ENCODE peak calls at places on chromosomes 16 and 17, in five cellular contexts. H is heart left ventricle, Z is stomach, V is IMR-90, Q is adrenal gland. X is an unnamed sample. For H3K4me1 and H3K9me3, the result is how much of the 10 kb centered on the place peaks cover.

GRCh38 chr17:7538050-7538449 is 10.8 kb upstream of the TNFSF12 start:
- DNase-seq in H (no peak), Z (no peak), V (no peak), Q (no peak), X (no peak)

GRCh38 chr17:50079334-50080095 is 15.6 kb upstream of the PDK2 start:
- DNase-seq in H (no peak), Z (peak), V (no peak), Q (peak), X (peak)

GRCh38 chr17:64615025-64615677 is 47.0 kb downstream of the SMURF2 start:
- DNase-seq in H (no peak), Z (no peak), V (peak), Q (no peak), X (no peak)

GRCh38 chr16:54397190-54397835 is 110.7 kb upstream of the IRX3 start:
- DNase-seq in H (no peak), Z (no peak), V (no peak), Q (no peak), X (no peak)

GRCh38 chr16:19883296-19883951 is 1.2 kb downstream of the GPRC5B start:
- DNase-seq in H (peak), Z (peak), V (peak), Q (peak), X (no peak)

GRCh38 chr16:66342294-66342900 is 24.1 kb upstream of the CDH5 start:
- DNase-seq in H (no peak), Z (no peak), V (no peak), Q (no peak), X (peak)

GRCh38 chr16:64478258-64478906 is 643.5 kb downstream of the CDH11 start:
- DNase-seq in H (no peak), Z (no peak), V (peak), Q (no peak), X (no peak)

GRCh38 chr17:15659663-15660062 is 24.4 kb downstream of the TRIM16 start:
- DNase-seq in H (peak), Z (peak), V (no peak), Q (peak), X (no peak)

GRCh38 chr17:48100591-48101011 is 677 bp downstream of the CBX1 start:
- DNase-seq in H (peak), Z (peak), V (peak), Q (peak), X (no peak)

GRCh38 chr17:30229012-30229411 is 6.5 kb downstream of the SLC6A4 start:
- DNase-seq in H (no peak), Z (no peak), V (no peak), Q (no peak), X (peak)

GRCh38 chr16:81806696-81807095 is 27.6 kb downstream of the PLCG2 start:
- DNase-seq in H (no peak), Z (no peak), V (no peak), Q (no peak), X (no peak)

GRCh38 chr16:89453662-89454321 is 36.6 kb downstream of the ANKRD11 start:
- DNase-seq in H (peak), Z (peak), V (no peak), Q (peak), X (no peak)
- H3K4me1 ChIP-seq in H (half or more), Z (half or more), V (under half), Q (under half), X (under half)

GRCh38 chr16:56518435-56518834 is 1.4 kb downstream of the BBS2 start:
- DNase-seq in H (no peak), Z (no peak), V (no peak), Q (peak), X (no peak)

GRCh38 chr16:56517206-56517605 is 2.6 kb downstream of the BBS2 start:
- DNase-seq in H (no peak), Z (no peak), V (no peak), Q (no peak), X (no peak)

GRCh38 chr16:56515665-56516064 is 4.2 kb downstream of the BBS2 start:
- DNase-seq in H (no peak), Z (no peak), V (no peak), Q (peak), X (no peak)

GRCh38 chr16:56520251-56520577 is 390 bp upstream of the BBS2 start:
- DNase-seq in H (no peak), Z (no peak), V (no peak), Q (no peak), X (no peak)

GRCh38 chr16:56519459-56520250 is at the start of gene BBS2:
- DNase-seq in H (peak), Z (peak), V (peak), Q (peak), X (peak)
- TF ChIP-seq POLR2A in H (peak), Z (no peak), V (no peak), Q (peak), X (no peak)

GRCh38 chr16:88287219-88287618 is 95.5 kb upstream of the ZNF469 start:
- DNase-seq in H (no peak), Z (no peak), V (no peak), Q (no peak), X (no peak)

GRCh38 chr16:88289549-88290344 is 93.0 kb upstream of the ZNF469 start:
- DNase-seq in H (no peak), Z (no peak), V (no peak), Q (no peak), X (peak)

GRCh38 chr16:88288303-88288702 is 94.5 kb upstream of the ZNF469 start:
- DNase-seq in H (no peak), Z (no peak), V (no peak), Q (no peak), X (no peak)

GRCh38 chr16:88290850-88291830 is 91.6 kb upstream of the ZNF469 start:
- DNase-seq in H (no peak), Z (no peak), V (no peak), Q (no peak), X (peak)

GRCh38 chr16:88289001-88289400 is 93.8 kb upstream of the ZNF469 start:
- DNase-seq in H (no peak), Z (no peak), V (no peak), Q (no peak), X (no peak)
- H3K9me3 ChIP-seq in H (under half), Z (under half), V (under half), Q (under half), X (under half)

GRCh38 chr16:88392616-88393015 is 9.9 kb downstream of the ZNF469 start:
- DNase-seq in H (no peak), Z (no peak), V (no peak), Q (no peak), X (no peak)
- H3K4me1 ChIP-seq in H (under half), Z (under half), V (under half), Q (under half), X (under half)

DNA sequence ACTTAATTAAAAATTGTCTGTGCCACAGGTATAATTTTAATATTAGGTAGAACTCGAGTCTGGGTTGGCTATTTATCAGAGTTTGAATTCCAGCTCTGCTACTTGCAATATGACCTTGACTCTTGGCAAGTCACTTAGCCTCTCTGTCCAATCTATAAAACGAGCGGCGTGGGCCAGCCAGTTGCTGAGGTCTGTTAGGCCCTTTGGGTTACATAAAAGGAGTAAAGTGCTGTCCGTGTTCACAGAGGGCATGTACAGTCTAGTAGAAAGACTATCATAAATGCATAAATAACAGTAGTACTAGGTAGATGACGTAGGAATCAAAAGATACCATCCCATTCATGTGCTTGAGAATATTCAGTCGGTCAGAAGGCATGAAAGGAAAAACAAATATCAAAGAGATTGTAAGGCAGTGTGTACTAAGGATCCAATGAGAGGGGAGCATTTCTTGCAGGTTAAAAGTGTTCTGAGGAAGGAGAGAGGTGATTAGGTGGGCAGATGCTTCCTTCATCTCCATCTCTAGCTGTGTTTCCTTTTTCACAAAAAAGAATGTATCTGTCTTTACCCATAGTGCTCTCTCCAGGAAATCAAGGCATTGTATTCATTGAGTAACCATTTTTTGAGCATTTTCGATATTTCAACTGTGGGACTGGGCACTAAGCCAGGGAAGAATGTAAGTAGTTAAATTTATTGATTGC is 2.4 kb downstream of the TNRC6A start:
- DNase-seq in H (peak), Z (peak), V (no peak), Q (peak), X (no peak)
- TF ChIP-seq POLR2A in H (no peak), Z (no peak), V (no peak), Q (no peak), X (no peak)

GRCh38 chr16:15967223-15967546 is 17.8 kb downstream of the ABCC1 start:
- DNase-seq in H (no peak), Z (no peak), V (no peak), Q (no peak), X (no peak)
- H3K9me3 ChIP-seq in H (under half), Z (under half), V (under half), Q (under half), X (under half)

GRCh38 chr17:57484081-57484666 is 227.9 kb downstream of the MSI2 start:
- DNase-seq in H (no peak), Z (no peak), V (peak), Q (no peak), X (no peak)

GRCh38 chr17:57478851-57479250 is 222.5 kb downstream of the MSI2 start:
- DNase-seq in H (no peak), Z (no peak), V (no peak), Q (peak), X (no peak)

GRCh38 chr17:57482657-57483056 is 226.3 kb downstream of the MSI2 start:
- DNase-seq in H (no peak), Z (no peak), V (peak), Q (no peak), X (no peak)

GRCh38 chr17:57480438-57481196 is 224.3 kb downstream of the MSI2 start:
- DNase-seq in H (peak), Z (no peak), V (peak), Q (peak), X (no peak)

GRCh38 chr17:57481901-57482300 is 225.6 kb downstream of the MSI2 start:
- DNase-seq in H (no peak), Z (no peak), V (peak), Q (peak), X (no peak)
- H3K4me1 ChIP-seq in H (half or more), Z (under half), V (under half), Q (under half), X (under half)

GRCh38 chr16:85079785-85080602 is 32.3 kb downstream of the CIBAR2 start:
- DNase-seq in H (no peak), Z (no peak), V (no peak), Q (peak), X (no peak)

GRCh38 chr16:85077039-85077438 is 35.2 kb downstream of the CIBAR2 start:
- DNase-seq in H (no peak), Z (no peak), V (no peak), Q (no peak), X (no peak)

GRCh38 chr16:85078176-85078700 is 34.0 kb downstream of the CIBAR2 start:
- DNase-seq in H (no peak), Z (no peak), V (no peak), Q (no peak), X (no peak)

GRCh38 chr16:85077576-85078125 is 34.6 kb downstream of the CIBAR2 start:
- DNase-seq in H (no peak), Z (no peak), V (no peak), Q (no peak), X (no peak)

DNA sequence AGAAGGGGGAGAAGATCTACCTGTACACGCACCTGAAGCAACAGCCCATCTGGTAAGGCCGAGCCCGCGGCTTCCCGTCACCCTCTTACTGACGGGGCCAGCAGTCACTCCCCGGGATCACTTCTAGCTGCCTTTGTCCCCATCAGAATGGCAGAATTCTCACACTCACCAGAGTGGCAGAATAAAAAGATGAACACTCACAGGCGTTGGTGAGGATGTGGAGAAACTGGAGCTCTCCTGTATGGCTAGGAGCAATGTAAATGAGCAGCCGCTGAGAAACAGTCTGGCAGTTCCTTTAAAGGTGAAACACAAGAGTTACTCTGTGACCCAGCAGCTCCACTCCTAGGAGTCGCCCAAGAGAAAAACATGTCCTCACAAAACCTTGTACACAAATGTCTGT is 33.3 kb downstream of the CIBAR2 start:
- DNase-seq in H (no peak), Z (no peak), V (no peak), Q (no peak), X (no peak)
- TF ChIP-seq POLR2A in H (no peak), Z (no peak), V (no peak), Q (no peak), X (no peak)